ENCODE peak calls at places on chromosomes 6 and 20, in four cellular contexts. L is GM12878, F is AG09309, D is tibial nerve. N is an unnamed sample.
A peak's percentile ranks its signal among the peaks of the same experiment; 100 is the strongest.

GRCh38 chr20:3235661-3236324 is 3.2 kb downstream of the SLC4A11 start:
- DNase-seq in L (no peak), F (no peak), D (no peak), N (no peak)

GRCh38 chr6:137230547-137230946 is 11.4 kb upstream of the IFNGR1 start:
- DNase-seq in L (no peak), F (no peak), D (no peak), N (no peak)

GRCh38 chr6:170355661-170356060 is 49.1 kb downstream of the FAM120B start:
- DNase-seq in L (no peak), F (no peak), D (no peak), N (no peak)

GRCh38 chr6:169326067-169326799 is 72.6 kb upstream of the THBS2 start:
- DNase-seq in L (no peak), F (no peak), D (no peak), N (no peak)

GRCh38 chr6:108176281-108177089 is 10.7 kb downstream of the NR2E1 start:
- DNase-seq in L (no peak), F (no peak), D (no peak), N (no peak)

GRCh38 chr6:144007779-144008500 is at the start of gene PLAGL1:
- DNase-seq in L (no peak), F (no peak), D (peak; percentile 51), N (peak; percentile 25)

GRCh38 chr6:87945966-87946365 is 101.7 kb upstream of the SPACA1 start:
- DNase-seq in L (no peak), F (no peak), D (no peak), N (no peak)

GRCh38 chr6:45946352-45946751 is 69.3 kb downstream of the CLIC5 start:
- DNase-seq in L (no peak), F (peak; percentile 74), D (peak; percentile 26), N (no peak)

GRCh38 chr20:37336369-37337207 is 9.4 kb upstream of the SRC start:
- DNase-seq in L (peak; percentile 94), F (no peak), D (no peak), N (no peak)

GRCh38 chr20:380763-381580 is 412 bp downstream of the TRIB3 start:
- DNase-seq in L (no peak), F (no peak), D (no peak), N (peak; percentile 65)

GRCh38 chr6:148999921-149000589 is 253.2 kb downstream of the UST start:
- DNase-seq in L (no peak), F (no peak), D (no peak), N (no peak)

GRCh38 chr6:31940256-31940664 is 5.6 kb upstream of the CFB start:
- DNase-seq in L (no peak), F (no peak), D (no peak), N (no peak)

GRCh38 chr6:19753822-19754221 is 83.3 kb upstream of the ID4 start:
- DNase-seq in L (no peak), F (no peak), D (no peak), N (no peak)

GRCh38 chr6:139751179-139751578 is 376.7 kb upstream of the CITED2 start:
- DNase-seq in L (no peak), F (peak; percentile 83), D (no peak), N (no peak)

GRCh38 chr20:50673146-50673830 is 18.1 kb downstream of the RIPOR3 start:
- DNase-seq in L (no peak), F (no peak), D (no peak), N (no peak)

GRCh38 chr6:8743146-8743745 is 307.9 kb upstream of the SLC35B3 start:
- DNase-seq in L (no peak), F (no peak), D (no peak), N (no peak)

GRCh38 chr6:150975136-150975535 is 109.6 kb downstream of the MTHFD1L start:
- DNase-seq in L (no peak), F (no peak), D (no peak), N (no peak)

GRCh38 chr6:7087491-7087979 is 20.2 kb upstream of the RREB1 start:
- DNase-seq in L (peak; percentile 36), F (no peak), D (no peak), N (no peak)

GRCh38 chr20:15449061-15449460 is 1111.6 kb upstream of the FLRT3 start:
- DNase-seq in L (no peak), F (no peak), D (no peak), N (no peak)

GRCh38 chr6:157988700-157989063 is 7.0 kb downstream of the SYNJ2 start:
- DNase-seq in L (no peak), F (no peak), D (no peak), N (no peak)

GRCh38 chr6:163780993-163781392 is 366.5 kb downstream of the QKI start:
- DNase-seq in L (no peak), F (no peak), D (peak; percentile 48), N (no peak)
- TF ChIP-seq CTCF in L (no peak), F (no peak), D (no peak), N (no peak)

GRCh38 chr20:20450461-20451027 is 82.6 kb downstream of the INSM1 start:
- DNase-seq in L (no peak), F (no peak), D (no peak), N (no peak)
- TF ChIP-seq CTCF in L (no peak), F (no peak), D (no peak), N (no peak)

DNA sequence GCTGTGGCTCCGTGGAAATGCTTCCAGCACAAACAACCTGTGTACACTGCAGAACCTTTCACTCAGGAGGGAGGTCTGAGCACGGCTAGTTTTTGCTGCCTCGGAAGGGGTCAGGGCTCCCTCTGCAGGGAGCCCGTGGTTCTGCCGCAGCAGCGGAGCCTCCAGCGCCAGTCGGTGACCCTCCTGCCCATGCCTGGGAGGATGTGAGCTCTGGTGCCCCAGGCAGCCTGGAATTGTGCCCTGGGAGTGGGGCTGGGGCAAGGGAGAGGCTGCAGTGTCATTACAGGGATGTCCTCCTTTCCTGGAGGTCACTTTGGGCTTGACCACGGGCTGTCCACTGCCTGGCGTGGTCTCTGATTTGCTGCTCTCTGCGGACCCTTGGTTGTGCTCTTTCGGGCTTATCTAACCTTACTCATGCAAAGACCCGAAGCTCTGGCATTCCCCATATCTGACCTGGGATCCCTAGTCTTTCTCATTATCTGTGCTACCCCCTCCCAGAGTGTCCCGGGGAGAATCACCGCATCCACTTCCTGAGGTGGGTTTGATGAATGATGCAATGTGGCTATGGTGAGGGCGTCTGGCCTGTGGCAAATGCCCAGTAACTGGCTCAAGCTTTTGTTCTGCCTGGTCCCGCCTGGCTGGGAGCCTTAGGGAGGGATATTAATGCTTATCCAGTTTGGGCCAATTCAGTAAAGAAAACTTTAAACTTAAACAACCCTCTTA is 59.5 kb upstream of the TAGAP start:
- DNase-seq in L (no peak), F (no peak), D (no peak), N (peak; percentile 59)
- TF ChIP-seq CTCF in L (peak; percentile 99), F (peak; percentile 93), D (peak; percentile 82), N (peak; percentile 90)

GRCh38 chr20:17912916-17913315 is 55.7 kb downstream of the SNX5 start:
- DNase-seq in L (no peak), F (no peak), D (no peak), N (no peak)

GRCh38 chr20:17911927-17912326 is 56.7 kb downstream of the SNX5 start:
- DNase-seq in L (no peak), F (no peak), D (no peak), N (no peak)

GRCh38 chr20:17910828-17911294 is 57.7 kb downstream of the SNX5 start:
- DNase-seq in L (no peak), F (peak; percentile 86), D (no peak), N (no peak)

GRCh38 chr20:17905544-17905943 is 63.0 kb downstream of the SNX5 start:
- DNase-seq in L (no peak), F (no peak), D (no peak), N (no peak)

DNA sequence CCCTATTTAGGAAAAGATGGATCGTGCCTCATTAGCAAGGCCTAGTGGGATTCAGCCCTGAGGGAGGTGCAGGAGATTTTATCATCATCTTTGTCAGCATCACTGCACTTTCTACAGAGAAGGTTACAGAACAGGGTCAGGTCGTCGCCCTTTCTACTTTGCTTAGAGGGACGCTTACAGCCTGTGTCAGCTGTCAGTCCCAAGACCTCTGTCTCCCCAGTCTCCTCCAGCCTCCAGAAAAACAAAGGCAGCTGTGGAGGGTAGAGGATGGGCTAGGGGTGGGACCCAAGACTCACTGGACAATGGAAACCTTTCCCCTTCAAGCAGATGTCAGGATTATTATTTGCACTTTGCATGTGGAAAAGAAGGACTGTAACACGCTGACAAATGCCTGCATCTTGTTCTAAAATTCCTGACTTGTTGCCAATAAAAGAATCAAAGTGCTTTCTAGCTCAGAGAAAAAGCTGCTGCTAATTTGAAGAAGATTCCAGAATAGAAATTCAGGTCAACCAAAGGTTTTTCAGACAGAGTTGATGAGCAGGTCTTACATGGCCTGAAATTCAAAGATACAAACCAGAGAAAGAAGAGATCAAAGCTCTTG is 58.7 kb downstream of the SNX5 start:
- DNase-seq in L (no peak), F (no peak), D (no peak), N (no peak)
- TF ChIP-seq CTCF in L (no peak), F (no peak), D (no peak), N (no peak)

GRCh38 chr20:38387953-38388352 is 41.7 kb downstream of the LBP start:
- DNase-seq in L (no peak), F (no peak), D (no peak), N (no peak)
- TF ChIP-seq CTCF in L (no peak), F (no peak), D (no peak), N (no peak)

DNA sequence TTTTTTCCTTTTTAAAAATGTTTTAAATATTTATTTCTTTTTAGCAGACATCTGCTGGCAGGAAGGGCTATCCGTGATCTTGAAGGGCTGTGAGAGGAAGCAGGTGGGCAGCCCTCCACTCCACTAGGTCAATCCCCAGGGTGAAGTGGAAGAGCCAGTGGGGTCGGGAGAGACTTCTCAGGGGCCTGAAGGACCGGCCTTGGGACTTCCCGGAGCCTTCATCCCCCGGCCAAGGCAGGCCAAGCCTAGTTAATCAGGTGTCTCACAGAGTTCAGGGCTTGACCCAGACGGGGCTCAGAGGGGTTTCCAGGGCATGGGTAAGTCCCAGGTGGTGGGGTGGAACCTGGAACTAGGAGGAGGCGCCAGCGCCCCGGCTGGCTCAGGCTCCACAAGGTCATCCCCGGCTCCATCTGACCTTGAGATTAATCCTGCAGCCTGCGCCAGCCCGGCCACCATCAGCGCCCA is 44.3 kb downstream of the MDFI start:
- DNase-seq in L (no peak), F (no peak), D (no peak), N (no peak)
- TF ChIP-seq CTCF in L (no peak), F (no peak), D (no peak), N (no peak)

DNA sequence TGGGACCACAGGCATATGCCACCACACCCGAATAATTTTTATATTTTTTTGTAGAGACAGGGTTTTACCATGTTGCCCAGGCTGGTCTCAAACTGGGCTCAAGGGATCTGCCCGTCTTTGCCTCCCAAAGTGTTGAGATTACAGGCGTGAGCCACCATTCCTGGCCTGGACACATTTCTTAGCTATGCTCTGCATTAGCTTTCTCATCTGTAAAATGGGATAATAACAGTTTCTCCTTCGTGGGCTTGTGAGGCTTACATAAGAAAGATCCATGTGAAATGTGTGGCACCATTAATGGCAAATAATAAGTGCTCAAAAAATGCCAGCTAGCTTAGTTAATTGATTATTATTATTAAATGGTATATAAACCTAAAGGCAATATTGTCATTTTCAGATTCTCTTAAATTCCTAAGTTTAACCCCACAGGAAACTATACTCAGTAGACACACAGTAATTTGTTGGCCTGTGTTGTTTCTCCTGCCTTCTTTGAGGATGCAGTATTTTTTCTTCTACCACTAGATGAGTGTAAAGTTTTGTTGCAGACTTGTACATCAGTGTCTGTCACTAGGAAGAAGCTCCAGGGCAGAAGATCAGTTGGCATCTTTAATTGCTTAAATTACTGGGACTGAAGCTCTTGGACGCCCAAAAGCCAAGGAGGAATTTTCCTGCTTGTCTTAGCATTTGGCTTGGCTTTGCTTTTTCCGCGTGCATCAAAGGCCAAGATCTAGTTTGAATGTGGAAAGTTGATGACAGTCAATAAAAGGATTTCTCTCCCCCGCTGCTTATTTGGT is 162.3 kb upstream of the ZNF217 start:
- DNase-seq in L (no peak), F (no peak), D (no peak), N (no peak)
- TF ChIP-seq CTCF in L (no peak), F (no peak), D (no peak), N (no peak)

GRCh38 chr6:25350593-25350992 is 71.4 kb downstream of the CARMIL1 start:
- DNase-seq in L (no peak), F (no peak), D (no peak), N (no peak)
- TF ChIP-seq CTCF in L (no peak), F (no peak), D (no peak), N (no peak)